ENCODE peak calls at places on chromosomes 3 and 15, in five cellular contexts. One of them, this sample, is unnamed.

GRCh38 chr3:13880811-13881156 is 913 bp upstream of the WNT7A start:
- ATAC-seq in left ventricle myocardium superior: no peak
- ATAC-seq in upper lobe of right lung: peak
- ATAC-seq in right lobe of liver: no peak
- ATAC-seq in Right ventricle myocardium inferior: no peak
- ATAC-seq in this sample: no peak

GRCh38 chr3:57012847-57013246 is 47.6 kb upstream of the SPATA12 start:
- ATAC-seq in Right ventricle myocardium inferior: no peak
- ATAC-seq in right lobe of liver: peak
- ATAC-seq in upper lobe of right lung: no peak
- ATAC-seq in left ventricle myocardium superior: no peak
- ATAC-seq in this sample: no peak

GRCh38 chr3:129633751-129634481 is 27.4 kb upstream of the PLXND1 start:
- ATAC-seq in Right ventricle myocardium inferior: no peak
- ATAC-seq in left ventricle myocardium superior: no peak
- ATAC-seq in right lobe of liver: no peak
- ATAC-seq in upper lobe of right lung: peak
- ATAC-seq in this sample: no peak

GRCh38 chr3:158552124-158552523 is 18.9 kb upstream of the MLF1 start:
- ATAC-seq in Right ventricle myocardium inferior: no peak
- ATAC-seq in left ventricle myocardium superior: no peak
- ATAC-seq in right lobe of liver: no peak
- ATAC-seq in upper lobe of right lung: no peak
- ATAC-seq in this sample: no peak

GRCh38 chr3:144843099-144843498 is 871.5 kb downstream of the DIPK2A start:
- ATAC-seq in Right ventricle myocardium inferior: no peak
- ATAC-seq in right lobe of liver: no peak
- ATAC-seq in upper lobe of right lung: peak
- ATAC-seq in left ventricle myocardium superior: no peak
- ATAC-seq in this sample: no peak

GRCh38 chr3:78569820-78570219 is 1198.0 kb downstream of the ROBO1 start:
- ATAC-seq in left ventricle myocardium superior: no peak
- ATAC-seq in right lobe of liver: no peak
- ATAC-seq in Right ventricle myocardium inferior: no peak
- ATAC-seq in upper lobe of right lung: no peak
- ATAC-seq in this sample: no peak

GRCh38 chr3:34646911-34647465 is 848.6 kb downstream of the PDCD6IP start:
- ATAC-seq in left ventricle myocardium superior: no peak
- ATAC-seq in Right ventricle myocardium inferior: no peak
- ATAC-seq in upper lobe of right lung: no peak
- ATAC-seq in right lobe of liver: no peak
- ATAC-seq in this sample: no peak

GRCh38 chr3:27521872-27522265 is 37.7 kb upstream of the SLC4A7 start:
- ATAC-seq in right lobe of liver: no peak
- ATAC-seq in Right ventricle myocardium inferior: no peak
- ATAC-seq in upper lobe of right lung: no peak
- ATAC-seq in left ventricle myocardium superior: no peak
- ATAC-seq in this sample: no peak

GRCh38 chr15:64285871-64286270 is 70.1 kb downstream of the CSNK1G1 start:
- ATAC-seq in left ventricle myocardium superior: no peak
- ATAC-seq in Right ventricle myocardium inferior: no peak
- ATAC-seq in right lobe of liver: no peak
- ATAC-seq in upper lobe of right lung: no peak
- ATAC-seq in this sample: no peak

GRCh38 chr3:53026423-53027162 is 19.3 kb downstream of the SFMBT1 start:
- ATAC-seq in left ventricle myocardium superior: peak
- ATAC-seq in Right ventricle myocardium inferior: peak
- ATAC-seq in right lobe of liver: no peak
- ATAC-seq in upper lobe of right lung: no peak
- ATAC-seq in this sample: no peak

GRCh38 chr15:23038741-23039150 is 623 bp downstream of the TUBGCP5 start:
- ATAC-seq in left ventricle myocardium superior: peak
- ATAC-seq in upper lobe of right lung: no peak
- ATAC-seq in right lobe of liver: peak
- ATAC-seq in Right ventricle myocardium inferior: peak
- ATAC-seq in this sample: no peak

GRCh38 chr3:191246628-191247027 is 47.6 kb downstream of the OSTN start:
- ATAC-seq in Right ventricle myocardium inferior: no peak
- ATAC-seq in right lobe of liver: no peak
- ATAC-seq in left ventricle myocardium superior: no peak
- ATAC-seq in upper lobe of right lung: no peak
- ATAC-seq in this sample: no peak

GRCh38 chr3:12579919-12580318 is 23.0 kb downstream of the MKRN2 start:
- ATAC-seq in Right ventricle myocardium inferior: no peak
- ATAC-seq in left ventricle myocardium superior: no peak
- ATAC-seq in upper lobe of right lung: peak
- ATAC-seq in right lobe of liver: peak
- ATAC-seq in this sample: no peak

GRCh38 chr3:15375461-15376000 is 43.1 kb upstream of the SH3BP5 start:
- ATAC-seq in left ventricle myocardium superior: no peak
- ATAC-seq in Right ventricle myocardium inferior: no peak
- ATAC-seq in upper lobe of right lung: no peak
- ATAC-seq in right lobe of liver: no peak
- ATAC-seq in this sample: no peak

GRCh38 chr3:66423791-66424190 is 77.0 kb downstream of the LRIG1 start:
- ATAC-seq in upper lobe of right lung: peak
- ATAC-seq in Right ventricle myocardium inferior: no peak
- ATAC-seq in right lobe of liver: no peak
- ATAC-seq in left ventricle myocardium superior: peak
- ATAC-seq in this sample: peak

GRCh38 chr3:177186306-177186705 is 11.0 kb downstream of the TBL1XR1 start:
- ATAC-seq in Right ventricle myocardium inferior: no peak
- ATAC-seq in right lobe of liver: no peak
- ATAC-seq in upper lobe of right lung: no peak
- ATAC-seq in left ventricle myocardium superior: no peak
- ATAC-seq in this sample: no peak

GRCh38 chr3:59423707-59424106 is 373.9 kb upstream of the CFAP20DC start:
- ATAC-seq in Right ventricle myocardium inferior: peak
- ATAC-seq in upper lobe of right lung: no peak
- ATAC-seq in left ventricle myocardium superior: no peak
- ATAC-seq in right lobe of liver: no peak
- ATAC-seq in this sample: no peak

GRCh38 chr3:95705786-95706418 is 1108.5 kb upstream of the EPHA6 start:
- ATAC-seq in right lobe of liver: peak
- ATAC-seq in left ventricle myocardium superior: no peak
- ATAC-seq in Right ventricle myocardium inferior: no peak
- ATAC-seq in upper lobe of right lung: no peak
- ATAC-seq in this sample: no peak

GRCh38 chr15:79091204-79091867 is 756 bp upstream of the RASGRF1 start:
- ATAC-seq in Right ventricle myocardium inferior: no peak
- ATAC-seq in right lobe of liver: no peak
- ATAC-seq in upper lobe of right lung: no peak
- ATAC-seq in left ventricle myocardium superior: peak
- ATAC-seq in this sample: no peak

GRCh38 chr3:184796551-184796950 is 15.4 kb upstream of the VPS8 start:
- ATAC-seq in Right ventricle myocardium inferior: peak
- ATAC-seq in left ventricle myocardium superior: peak
- ATAC-seq in upper lobe of right lung: no peak
- ATAC-seq in right lobe of liver: no peak
- ATAC-seq in this sample: no peak

GRCh38 chr3:29452923-29453277 is 172.0 kb downstream of the RBMS3 start:
- ATAC-seq in right lobe of liver: no peak
- ATAC-seq in upper lobe of right lung: no peak
- ATAC-seq in Right ventricle myocardium inferior: peak
- ATAC-seq in left ventricle myocardium superior: peak
- ATAC-seq in this sample: no peak

GRCh38 chr3:32432711-32433530 is 41.3 kb downstream of the CMTM7 start:
- ATAC-seq in right lobe of liver: no peak
- ATAC-seq in Right ventricle myocardium inferior: no peak
- ATAC-seq in left ventricle myocardium superior: no peak
- ATAC-seq in upper lobe of right lung: no peak
- ATAC-seq in this sample: no peak

GRCh38 chr3:37700849-37701248 is 160.8 kb upstream of the CTDSPL start:
- ATAC-seq in right lobe of liver: peak
- ATAC-seq in upper lobe of right lung: no peak
- ATAC-seq in Right ventricle myocardium inferior: no peak
- ATAC-seq in left ventricle myocardium superior: peak
- ATAC-seq in this sample: no peak

GRCh38 chr15:55907797-55908196 is 85.6 kb downstream of the NEDD4 start:
- ATAC-seq in Right ventricle myocardium inferior: no peak
- ATAC-seq in upper lobe of right lung: no peak
- ATAC-seq in left ventricle myocardium superior: no peak
- ATAC-seq in right lobe of liver: no peak
- ATAC-seq in this sample: no peak

GRCh38 chr3:16990163-16990562 is 105.4 kb downstream of the PLCL2 start:
- ATAC-seq in Right ventricle myocardium inferior: no peak
- ATAC-seq in right lobe of liver: no peak
- ATAC-seq in upper lobe of right lung: no peak
- ATAC-seq in left ventricle myocardium superior: no peak
- ATAC-seq in this sample: no peak

GRCh38 chr3:156126467-156126866 is 6.1 kb downstream of the KCNAB1 start:
- ATAC-seq in right lobe of liver: no peak
- ATAC-seq in upper lobe of right lung: no peak
- ATAC-seq in left ventricle myocardium superior: no peak
- ATAC-seq in Right ventricle myocardium inferior: no peak
- ATAC-seq in this sample: no peak

GRCh38 chr3:128867200-128868125 is 12.0 kb upstream of the ACAD9 start:
- ATAC-seq in Right ventricle myocardium inferior: no peak
- ATAC-seq in upper lobe of right lung: peak
- ATAC-seq in left ventricle myocardium superior: no peak
- ATAC-seq in right lobe of liver: no peak
- ATAC-seq in this sample: no peak

GRCh38 chr3:55551644-55552043 is 64.5 kb upstream of the WNT5A start:
- ATAC-seq in right lobe of liver: no peak
- ATAC-seq in left ventricle myocardium superior: no peak
- ATAC-seq in upper lobe of right lung: no peak
- ATAC-seq in Right ventricle myocardium inferior: no peak
- ATAC-seq in this sample: no peak

GRCh38 chr3:56192001-56192400 is 276.3 kb downstream of the ERC2 start:
- ATAC-seq in Right ventricle myocardium inferior: no peak
- ATAC-seq in right lobe of liver: no peak
- ATAC-seq in upper lobe of right lung: no peak
- ATAC-seq in left ventricle myocardium superior: no peak
- ATAC-seq in this sample: no peak